ENCODE peak calls at places on chromosomes 4 and X, in four cellular contexts. P is ascending aorta, U is adrenal gland, T is breast epithelium. D is an unnamed sample.

GRCh38 chrX:144722307-144722706 is 525.0 kb upstream of the SPANXN1 start:
- DNase-seq in U (no peak), T (no peak), P (no peak), D (no peak)

GRCh38 chrX:15714529-15714928 is 23.5 kb upstream of the CA5B start:
- DNase-seq in U (peak), T (no peak), P (no peak), D (peak)

GRCh38 chrX:153727108-153727931 is 2.7 kb downstream of the ABCD1 start:
- DNase-seq in T (no peak), U (peak), P (no peak), D (peak)

GRCh38 chr4:85127653-85128052 is 161.2 kb upstream of the WDFY3 start:
- DNase-seq in T (no peak), P (no peak), U (peak), D (no peak)

GRCh38 chr4:56320293-56320692 is 67.0 kb downstream of the AASDH start:
- DNase-seq in P (no peak), U (no peak), T (no peak), D (no peak)

GRCh38 chrX:37302569-37302968 is 46.6 kb upstream of the PRRG1 start:
- DNase-seq in P (no peak), T (no peak), U (peak), D (peak)

GRCh38 chrX:13007519-13008188 is 32.7 kb downstream of the TMSB4X start:
- DNase-seq in U (no peak), T (no peak), P (no peak), D (no peak)

GRCh38 chrX:124502599-124502998 is 156.2 kb downstream of the SH2D1A start:
- DNase-seq in P (no peak), T (no peak), U (no peak), D (no peak)

GRCh38 chrX:72280210-72280882 is 3.3 kb upstream of the RPS4X start:
- DNase-seq in U (peak), P (no peak), T (no peak), D (no peak)

GRCh38 chr4:48342559-48342878 is 1.2 kb downstream of the SLAIN2 start:
- DNase-seq in P (no peak), T (no peak), U (no peak), D (no peak)

GRCh38 chr4:128528793-128529553 is 241.4 kb upstream of the PGRMC2 start:
- DNase-seq in P (peak), U (peak), T (peak), D (no peak)

GRCh38 chr4:77248805-77249204 is 91.8 kb downstream of the CCNG2 start:
- DNase-seq in P (no peak), T (no peak), U (no peak), D (no peak)

GRCh38 chr4:82748781-82749504 is 49.7 kb downstream of the SCD5 start:
- DNase-seq in P (no peak), T (no peak), U (no peak), D (no peak)

GRCh38 chrX:5431823-5432222 is 796.8 kb downstream of the NLGN4X start:
- DNase-seq in T (no peak), U (no peak), P (no peak), D (no peak)

GRCh38 chrX:134600714-134601113 is 57.6 kb downstream of the PLAC1 start:
- DNase-seq in U (no peak), P (no peak), T (no peak), D (no peak)

GRCh38 chr4:8850074-8850829 is 21.4 kb downstream of the HMX1 start:
- DNase-seq in P (no peak), U (no peak), T (no peak), D (peak)

GRCh38 chr4:95360256-95360903 is 188.4 kb downstream of the UNC5C start:
- DNase-seq in T (no peak), U (no peak), P (no peak), D (no peak)

GRCh38 chr4:25984796-25985195 is 70.8 kb downstream of the SMIM20 start:
- DNase-seq in U (no peak), P (no peak), T (no peak), D (no peak)

GRCh38 chr4:11702886-11703555 is 274.3 kb upstream of the HS3ST1 start:
- DNase-seq in U (no peak), P (no peak), T (peak), D (no peak)

GRCh38 chrX:45850775-45851433 is 650.2 kb upstream of the DIPK2B start:
- DNase-seq in T (no peak), P (no peak), U (no peak), D (no peak)

GRCh38 chr4:2744576-2745270 is 11.4 kb downstream of the TNIP2 start:
- DNase-seq in U (no peak), P (no peak), T (no peak), D (no peak)

GRCh38 chr4:73740353-73740778 is at the start of gene CXCL8:
- DNase-seq in P (peak), U (peak), T (peak), D (peak)

GRCh38 chr4:26753642-26754041 is 107.0 kb upstream of the STIM2 start:
- DNase-seq in P (no peak), U (no peak), T (no peak), D (peak)

GRCh38 chrX:129793604-129794191 is 13.9 kb downstream of the SASH3 start:
- DNase-seq in P (no peak), T (no peak), U (no peak), D (no peak)

GRCh38 chrX:110013968-110014367 is 11.1 kb downstream of the TMEM164 start:
- DNase-seq in U (no peak), T (no peak), P (no peak), D (no peak)

GRCh38 chr4:166195101-166195500 is 322.1 kb downstream of the TLL1 start:
- DNase-seq in T (no peak), U (no peak), P (no peak), D (no peak)

GRCh38 chr4:76704133-76704881 is 193.6 kb downstream of the SOWAHB start:
- DNase-seq in U (no peak), T (no peak), P (no peak), D (no peak)

GRCh38 chrX:40262641-40263560 is 165.1 kb upstream of the BCOR start:
- DNase-seq in T (peak), P (no peak), U (peak), D (no peak)

GRCh38 chr4:158722291-158722916 is 792 bp downstream of the PPID start:
- DNase-seq in P (no peak), T (no peak), U (no peak), D (no peak)

GRCh38 chr4:14800977-14801376 is 201.3 kb upstream of the CPEB2 start:
- DNase-seq in T (no peak), U (no peak), P (no peak), D (no peak)

GRCh38 chr4:244471-244870 is 60.8 kb downstream of the ZNF732 start:
- DNase-seq in T (no peak), P (no peak), U (peak), D (no peak)

GRCh38 chr4:44493924-44494323 is 45.3 kb upstream of the KCTD8 start:
- DNase-seq in P (no peak), U (peak), T (no peak), D (no peak)

GRCh38 chr4:55993994-55994657 is 45.4 kb downstream of the CEP135 start:
- DNase-seq in P (no peak), U (no peak), T (no peak), D (no peak)

DNA sequence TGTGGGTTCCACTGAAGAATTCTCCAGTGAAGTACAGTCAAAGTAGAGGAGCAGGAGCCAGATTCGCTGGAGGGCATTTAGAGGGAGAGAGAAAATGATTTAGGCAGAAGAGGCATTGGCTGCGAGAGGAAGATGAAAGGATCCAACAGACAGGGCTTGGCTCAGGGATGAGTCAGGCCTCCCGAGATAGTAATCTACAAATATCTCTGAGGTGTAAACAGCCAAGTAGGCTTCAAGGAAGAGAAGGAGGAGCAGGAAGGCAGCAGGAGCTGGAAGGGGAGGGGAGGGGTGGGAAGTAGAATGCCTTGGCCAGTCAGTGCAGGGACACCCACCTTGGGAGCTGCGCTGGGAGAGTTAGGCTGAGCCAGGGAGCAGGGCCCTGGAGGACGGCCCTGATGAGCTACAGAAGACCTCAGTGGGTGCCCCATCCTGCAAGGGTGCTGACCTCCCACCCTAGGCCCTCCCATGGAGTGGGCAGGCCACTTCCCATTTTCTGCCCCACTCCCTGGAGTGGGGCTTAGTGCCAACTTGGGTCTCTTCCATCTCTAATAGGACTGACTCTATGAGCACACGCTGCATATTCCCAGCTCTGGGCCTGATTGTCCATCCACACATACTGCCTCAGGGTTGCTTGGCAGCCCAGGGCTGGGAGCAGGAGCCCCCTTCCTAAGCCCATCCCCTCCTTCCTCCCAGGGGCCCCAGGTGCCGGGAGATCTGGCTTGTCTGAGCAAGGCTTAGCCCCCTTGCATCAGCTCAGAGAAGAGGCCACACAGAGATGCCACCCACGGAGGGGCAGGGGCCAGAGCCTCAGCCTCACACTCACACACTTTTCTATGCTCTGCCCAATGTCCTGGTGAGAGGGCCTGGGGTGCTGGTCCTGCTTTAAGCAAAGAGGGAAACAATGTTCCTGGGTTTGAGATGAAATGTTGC is 55.3 kb downstream of the PJA1 start:
- DNase-seq in P (no peak), U (peak), T (peak), D (no peak)
- H3K27ac ChIP-seq in P (no peak), U (no peak), T (no peak), D (no peak)

DNA sequence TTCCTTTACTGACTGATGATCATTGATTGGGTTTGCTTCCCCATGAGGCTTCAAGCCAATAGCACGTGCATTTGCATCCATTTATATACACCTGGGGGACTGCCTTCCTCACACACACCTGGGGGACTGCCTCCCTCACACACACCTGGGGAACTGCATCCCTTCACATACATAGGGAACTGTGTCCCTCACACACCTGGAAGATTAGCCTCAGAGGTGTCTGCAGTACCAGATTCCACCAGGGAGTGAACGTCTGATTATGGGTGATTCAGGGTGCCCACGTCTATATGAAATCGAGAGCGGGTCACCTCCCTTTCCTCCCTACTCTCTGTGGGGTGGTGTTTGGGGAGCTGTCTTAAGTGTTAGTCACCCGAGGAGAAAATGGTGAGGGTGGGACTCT is 16.9 kb downstream of the CD99 start:
- DNase-seq in T (no peak), P (no peak), U (no peak), D (no peak)
- TF ChIP-seq CTCF in T (no peak), P (no peak), U (no peak), D (no peak)

DNA sequence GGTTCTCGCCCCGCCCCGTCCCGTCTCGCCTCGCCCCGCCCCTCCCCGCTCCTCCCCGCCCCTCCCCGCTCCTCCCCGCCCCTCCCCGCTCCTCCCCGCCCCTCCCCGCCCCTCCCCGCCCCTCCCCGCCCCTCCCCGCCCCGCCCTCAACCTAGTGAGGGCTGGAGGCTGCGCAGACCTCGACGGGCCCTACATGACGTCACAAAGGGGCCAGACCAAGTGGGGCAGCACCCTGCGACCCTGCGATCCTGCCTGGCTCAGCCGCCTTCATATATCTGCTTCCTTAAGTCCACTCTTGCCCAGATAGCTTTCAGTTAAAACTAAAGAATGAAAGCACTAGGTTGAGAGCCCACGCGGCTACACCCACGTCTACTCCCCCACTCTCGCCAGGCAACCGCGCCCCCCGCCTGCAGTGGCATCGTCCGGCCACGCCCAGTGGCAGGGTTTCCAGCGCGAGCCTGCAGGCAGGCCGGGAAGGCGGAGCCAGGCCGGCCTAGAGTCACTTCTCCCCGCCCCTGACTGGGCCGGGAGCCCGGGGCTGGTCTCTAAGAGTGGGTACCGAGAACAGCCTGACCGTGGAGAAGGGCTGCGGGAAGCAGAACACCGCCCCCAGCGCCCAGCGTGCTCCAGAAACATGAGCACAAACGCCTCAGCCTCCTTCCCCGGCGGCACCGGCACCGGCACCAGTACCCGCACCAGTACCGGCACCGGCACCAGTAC is 1.5 kb upstream of the MAOA start:
- DNase-seq in P (peak), U (peak), T (peak), D (peak)
- H3K27ac ChIP-seq in P (peak), U (peak), T (peak), D (peak)

DNA sequence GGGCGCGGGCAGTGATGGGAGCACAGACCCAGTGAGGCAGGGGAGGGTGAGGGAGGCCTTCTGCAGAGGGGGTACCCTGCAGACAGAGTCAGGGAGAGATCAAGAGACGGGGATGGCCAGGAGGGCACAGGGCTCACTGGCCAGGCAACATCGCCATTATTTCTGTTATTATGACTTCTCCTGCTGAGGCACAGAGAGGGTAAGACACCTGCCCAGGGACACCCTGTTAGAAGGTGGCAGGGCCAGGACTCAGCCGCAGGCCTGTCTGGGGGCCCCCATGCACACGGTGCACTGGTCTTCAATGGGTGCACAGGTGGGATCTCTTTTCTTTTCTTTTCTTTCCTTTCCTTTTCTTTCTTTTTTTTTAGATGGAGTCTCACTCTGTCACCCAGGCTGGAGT is 15.8 kb downstream of the BLOC1S4 start:
- DNase-seq in P (no peak), T (no peak), U (no peak), D (no peak)
- TF ChIP-seq CTCF in P (no peak), T (no peak), U (no peak), D (no peak)

GRCh38 chr4:180539284-180539683 is 1703.9 kb upstream of the TENM3 start:
- DNase-seq in T (no peak), P (no peak), U (no peak), D (no peak)

GRCh38 chr4:180541678-180542077 is 1701.5 kb upstream of the TENM3 start:
- DNase-seq in P (no peak), T (no peak), U (no peak), D (no peak)

GRCh38 chr4:180538384-180539052 is 1704.7 kb upstream of the TENM3 start:
- DNase-seq in U (no peak), T (no peak), P (no peak), D (no peak)

GRCh38 chr4:180542445-180543100 is 1700.6 kb upstream of the TENM3 start:
- DNase-seq in T (no peak), U (peak), P (no peak), D (no peak)
- H3K27ac ChIP-seq in T (no peak), U (no peak), P (no peak), D (no peak)

GRCh38 chr4:185811509-185812364 is at the start of gene SORBS2:
- DNase-seq in U (no peak), T (peak), P (no peak), D (no peak)
- TF ChIP-seq CTCF in U (no peak), T (no peak), P (no peak), D (no peak)

GRCh38 chr4:39319678-39320077 is 46.5 kb downstream of the RFC1 start:
- DNase-seq in U (no peak), P (no peak), T (no peak), D (no peak)
- H3K27ac ChIP-seq in U (peak), P (no peak), T (no peak), D (no peak)

GRCh38 chrX:70960728-70961127 is 29.8 kb upstream of the SLC7A3 start:
- DNase-seq in T (no peak), U (no peak), P (no peak), D (no peak)
- TF ChIP-seq CTCF in T (no peak), U (peak), P (no peak), D (no peak)

GRCh38 chrX:107704181-107704580 is 71.4 kb downstream of the TSC22D3 start:
- DNase-seq in P (no peak), U (no peak), T (no peak), D (no peak)
- H3K27ac ChIP-seq in P (no peak), U (no peak), T (no peak), D (no peak)

DNA sequence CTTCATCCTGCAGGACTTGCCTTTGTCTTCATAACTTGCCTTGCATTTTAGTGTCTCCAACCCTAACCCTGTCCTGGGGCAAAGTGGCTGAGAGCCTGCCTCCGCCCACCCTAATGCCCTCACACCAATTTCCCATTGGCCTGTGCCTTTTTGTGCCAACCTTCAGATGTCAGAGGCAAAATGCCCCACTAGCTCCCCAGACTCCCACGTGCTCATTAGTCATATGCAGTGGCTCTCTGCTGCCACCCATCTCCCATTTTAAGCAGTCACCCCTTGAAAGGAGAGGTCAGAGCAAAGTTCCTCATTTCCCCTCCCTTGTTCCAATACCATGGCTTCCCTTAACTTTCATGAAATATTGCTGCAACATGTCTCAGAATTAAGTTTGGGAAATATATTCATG is 74.8 kb upstream of the PASD1 start:
- DNase-seq in U (peak), T (no peak), P (no peak), D (no peak)
- TF ChIP-seq CTCF in U (peak), T (no peak), P (no peak), D (peak)